ENCODE peak calls at places on chromosomes 13 and 19, in eight cellular contexts. D is body of pancreas, J is Caco-2, N is transverse colon, K is adrenal gland, W is brain microvascular endothelial cell, O is psoas muscle, C is SJCRH30. X is an unnamed sample. For H3K27me3 and H3K36me3, the result is how much of the 10 kb centered on the place peaks cover.

GRCh38 chr13:28031220-28031903 is 42.9 kb upstream of the URAD start:
- DNase-seq in W (no peak), D (no peak), K (no peak), O (no peak), N (peak), J (no peak), C (no peak), X (no peak)

GRCh38 chr19:1266818-1267440 is 2.2 kb upstream of the CIRBP start:
- DNase-seq in D (peak), N (peak), C (no peak), O (peak), J (no peak), W (no peak), K (peak), X (peak)

GRCh38 chr13:98576215-98576945 is 527 bp downstream of the STK24 start:
- DNase-seq in J (no peak), K (peak), W (no peak), C (peak), O (peak), D (peak), N (peak), X (no peak)

GRCh38 chr13:64817721-64818120 is 2412.4 kb downstream of the PCDH9 start:
- DNase-seq in D (no peak), K (no peak), J (no peak), O (no peak), N (no peak), C (no peak), W (peak), X (no peak)

GRCh38 chr13:75566658-75567057 is 17.1 kb downstream of the UCHL3 start:
- DNase-seq in K (no peak), C (no peak), O (no peak), W (no peak), J (no peak), N (no peak), D (no peak), X (no peak)

GRCh38 chr13:91264484-91264883 is 83.0 kb upstream of the MIR17HG start:
- DNase-seq in C (no peak), J (no peak), D (no peak), O (no peak), K (no peak), W (no peak), N (no peak), X (no peak)

GRCh38 chr19:16032509-16033135 is 43.7 kb upstream of the TPM4 start:
- DNase-seq in O (no peak), D (no peak), J (no peak), K (no peak), N (no peak), C (no peak), W (no peak), X (no peak)

GRCh38 chr13:100674363-100674847 is at the start of gene TMTC4:
- DNase-seq in N (peak), D (no peak), J (no peak), K (no peak), C (peak), W (no peak), O (no peak), X (peak)

GRCh38 chr13:30033681-30034447 is 183.4 kb upstream of the UBL3 start:
- DNase-seq in K (no peak), J (no peak), D (no peak), N (no peak), O (no peak), C (peak), W (peak), X (no peak)

GRCh38 chr13:21852043-21852442 is 181.2 kb downstream of the FGF9 start:
- DNase-seq in N (no peak), C (no peak), O (no peak), D (no peak), W (no peak), K (no peak), J (no peak), X (no peak)

GRCh38 chr19:16447015-16447384 is 24.8 kb downstream of the EPS15L1 start:
- DNase-seq in D (peak), W (peak), C (no peak), N (peak), K (peak), O (peak), J (peak), X (peak)

GRCh38 chr13:80751854-80752253 is 410.9 kb upstream of the SPRY2 start:
- DNase-seq in K (no peak), D (no peak), J (no peak), W (no peak), C (no peak), N (no peak), O (no peak), X (no peak)

GRCh38 chr13:23744315-23744714 is 144.9 kb downstream of the MIPEP start:
- DNase-seq in C (no peak), K (no peak), W (no peak), D (no peak), J (no peak), N (no peak), O (no peak), X (no peak)

GRCh38 chr13:111658150-111659100 is 338.0 kb downstream of the TEX29 start:
- DNase-seq in N (no peak), K (no peak), D (no peak), O (no peak), C (no peak), J (no peak), W (no peak), X (peak)

GRCh38 chr19:6417713-6418561 is 6.7 kb downstream of the KHSRP start:
- DNase-seq in J (no peak), D (no peak), N (no peak), W (no peak), K (peak), C (no peak), O (no peak), X (no peak)

GRCh38 chr13:113804703-113805430 is 45.8 kb downstream of the TMEM255B start:
- DNase-seq in N (no peak), J (no peak), W (no peak), K (no peak), C (no peak), D (no peak), O (no peak), X (no peak)

GRCh38 chr19:13090511-13091231 is 12.0 kb downstream of the LYL1 start:
- DNase-seq in K (no peak), N (no peak), W (no peak), J (no peak), C (no peak), O (no peak), D (no peak), X (no peak)

GRCh38 chr13:112027250-112027649 is 39.7 kb upstream of the SOX1 start:
- DNase-seq in C (no peak), W (no peak), N (no peak), K (no peak), O (no peak), D (no peak), J (no peak), X (no peak)

GRCh38 chr13:29496241-29496712 is 99.2 kb downstream of the SLC7A1 start:
- DNase-seq in K (no peak), O (no peak), C (peak), N (no peak), J (no peak), W (no peak), D (peak), X (no peak)

GRCh38 chr13:113897966-113898365 is 34.1 kb upstream of the GAS6 start:
- DNase-seq in N (no peak), K (no peak), D (no peak), C (no peak), W (no peak), J (no peak), O (no peak), X (no peak)

GRCh38 chr19:7450243-7451223 is 38.3 kb downstream of the PEX11G start:
- DNase-seq in N (no peak), C (no peak), O (no peak), K (no peak), J (no peak), W (no peak), D (no peak), X (no peak)

GRCh38 chr13:60720590-60720989 is 323.6 kb downstream of the TDRD3 start:
- DNase-seq in C (no peak), O (no peak), N (no peak), J (no peak), K (no peak), D (no peak), W (no peak), X (no peak)

GRCh38 chr13:74201530-74201929 is 67.3 kb upstream of the KLF12 start:
- DNase-seq in C (no peak), W (no peak), D (no peak), K (no peak), O (no peak), N (no peak), J (no peak), X (no peak)

GRCh38 chr19:2337329-2337707 is 8.8 kb downstream of the SPPL2B start:
- DNase-seq in N (no peak), C (no peak), O (peak), J (peak), K (no peak), D (peak), W (peak), X (peak)

GRCh38 chr19:53192771-53193533 is at the start of gene ZNF665:
- DNase-seq in D (peak), W (peak), N (peak), O (peak), C (peak), K (peak), J (peak), X (peak)

GRCh38 chr13:93262729-93263128 is 36.1 kb downstream of the GPC6 start:
- DNase-seq in K (no peak), D (no peak), N (no peak), W (peak), J (no peak), C (no peak), O (no peak), X (no peak)

GRCh38 chr19:14381689-14382474 is 638 bp downstream of the ADGRE5 start:
- DNase-seq in N (peak), D (peak), K (no peak), J (peak), C (peak), O (peak), W (peak), X (peak)

GRCh38 chr19:13883665-13884064 is 6.7 kb downstream of the NANOS3 start:
- DNase-seq in N (no peak), C (no peak), O (no peak), J (no peak), D (no peak), K (no peak), W (no peak), X (no peak)

GRCh38 chr19:17902701-17903100 is 30.1 kb upstream of the CCDC124 start:
- DNase-seq in K (no peak), N (no peak), D (no peak), W (peak), C (peak), J (no peak), O (no peak), X (no peak)

GRCh38 chr19:11693505-11694499 is 44.9 kb downstream of the ZNF823 start:
- DNase-seq in N (no peak), O (no peak), W (peak), J (peak), D (no peak), K (no peak), C (peak), X (peak)

GRCh38 chr13:79915386-79915785 is 425.5 kb downstream of the SPRY2 start:
- DNase-seq in O (no peak), J (no peak), N (no peak), K (no peak), W (no peak), C (no peak), D (no peak), X (no peak)

GRCh38 chr19:1214862-1215731 is 9.5 kb downstream of the STK11 start:
- DNase-seq in K (peak), W (no peak), O (peak), C (no peak), D (peak), N (no peak), J (no peak), X (no peak)

GRCh38 chr13:49867834-49868233 is 68.3 kb downstream of the SPRYD7 start:
- DNase-seq in J (no peak), W (no peak), O (no peak), K (no peak), D (no peak), C (no peak), N (no peak), X (no peak)

GRCh38 chr19:11684987-11685675 is 53.6 kb downstream of the ZNF823 start:
- DNase-seq in N (no peak), C (no peak), J (no peak), O (no peak), W (no peak), K (no peak), D (no peak), X (no peak)

GRCh38 chr13:112979406-112979902 is 10.4 kb downstream of the MCF2L start:
- DNase-seq in K (no peak), C (no peak), D (no peak), N (no peak), W (no peak), O (no peak), J (no peak), X (no peak)

GRCh38 chr13:43694265-43694664 is 92.5 kb downstream of the ENOX1 start:
- DNase-seq in W (no peak), C (no peak), J (no peak), N (no peak), O (no peak), D (no peak), K (no peak), X (no peak)

GRCh38 chr19:43779147-43779819 is 1.5 kb downstream of the KCNN4 start:
- DNase-seq in C (no peak), O (no peak), W (no peak), N (peak), K (no peak), J (no peak), D (no peak), X (no peak)

GRCh38 chr19:41530184-41530534 is 45.8 kb upstream of the CEACAM21 start:
- DNase-seq in J (no peak), W (no peak), N (no peak), D (no peak), C (no peak), K (no peak), O (no peak), X (no peak)

GRCh38 chr19:41529484-41530183 is 46.3 kb upstream of the CEACAM21 start:
- DNase-seq in N (no peak), O (no peak), W (no peak), C (no peak), K (no peak), J (no peak), D (no peak), X (no peak)

GRCh38 chr19:41528106-41528505 is 47.9 kb upstream of the CEACAM21 start:
- DNase-seq in C (no peak), D (no peak), N (no peak), O (no peak), W (no peak), K (no peak), J (no peak), X (no peak)

GRCh38 chr19:41530761-41531301 is 45.1 kb upstream of the CEACAM21 start:
- DNase-seq in C (peak), J (no peak), D (no peak), O (no peak), N (no peak), W (no peak), K (no peak), X (no peak)

DNA sequence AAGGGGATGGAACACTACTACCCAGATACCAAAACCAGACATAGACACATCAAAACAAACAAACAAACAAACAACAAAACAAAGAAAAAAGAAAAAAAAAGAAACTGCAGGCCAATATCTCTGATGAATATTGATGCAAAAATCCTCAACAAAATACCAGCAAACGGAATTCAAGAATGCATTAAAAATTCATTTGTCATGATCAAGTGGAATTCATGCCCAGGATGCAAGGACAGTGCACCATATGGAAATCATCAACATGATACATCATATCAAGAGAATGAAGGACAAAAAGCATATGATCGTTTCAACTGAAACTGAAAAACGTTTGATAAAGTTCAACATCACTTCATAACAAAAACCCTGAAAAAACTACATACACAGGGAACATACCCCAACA is 48.9 kb upstream of the CEACAM21 start:
- DNase-seq in D (no peak), O (no peak), J (no peak), C (no peak), K (no peak), N (no peak), W (no peak), X (no peak)
- H3K27me3 ChIP-seq in D (under half), O (under half), J (under half), C (under half), K (under half), N (half or more), W (under half), X (half or more)

DNA sequence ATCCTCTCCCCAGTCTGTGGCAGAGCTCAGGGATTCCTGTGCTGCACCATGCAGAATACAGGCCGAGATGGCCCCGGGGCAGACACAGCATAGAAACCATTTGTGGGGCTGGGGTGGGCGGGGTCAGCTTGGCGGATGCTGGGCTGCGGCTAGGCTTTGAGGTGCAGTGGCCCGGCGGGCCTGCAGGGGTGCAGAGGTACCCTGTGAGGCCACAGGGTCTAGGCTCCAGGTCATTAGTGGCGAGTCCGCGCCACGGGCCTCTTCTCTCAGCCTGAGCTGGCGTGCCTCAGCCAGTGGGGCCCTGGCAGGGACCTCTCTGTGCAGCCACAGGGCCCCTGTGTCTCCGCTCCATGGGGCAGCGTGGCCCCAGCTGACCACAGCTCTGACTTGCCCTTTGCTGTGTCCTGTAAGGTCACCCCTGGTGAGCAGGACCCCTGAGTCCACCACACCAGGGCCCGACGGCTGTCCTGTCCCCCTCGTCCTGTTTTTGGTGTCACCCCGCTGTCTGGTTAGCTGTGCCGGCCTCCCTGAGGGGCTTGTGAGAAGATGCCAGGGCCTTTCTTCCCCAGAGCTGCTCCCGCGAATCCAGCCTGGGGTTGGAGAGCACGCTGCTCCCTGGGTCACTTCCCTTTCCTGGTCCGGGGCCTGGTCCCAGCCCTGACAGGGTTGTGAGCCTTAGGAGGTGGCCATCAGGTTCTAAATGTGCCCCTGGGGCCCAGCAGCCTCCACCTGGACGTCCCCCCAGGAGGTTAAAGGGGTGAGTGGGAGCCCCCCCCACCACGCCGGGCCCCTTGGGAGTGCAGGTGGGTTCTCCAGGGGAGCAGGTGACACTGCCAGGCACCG is 12.1 kb downstream of the KDM4B start:
- DNase-seq in O (no peak), K (no peak), D (no peak), J (no peak), W (no peak), C (no peak), N (no peak), X (peak)
- H3K36me3 ChIP-seq in O (under half), K (under half), D (under half), J (under half), W (under half), C (under half), N (under half), X (under half)

GRCh38 chr19:41323430-41324125 is 13.6 kb downstream of the CCDC97 start:
- DNase-seq in O (peak), N (peak), K (peak), C (peak), W (peak), J (no peak), D (peak), X (no peak)
- H3K27me3 ChIP-seq in O (under half), N (under half), K (under half), C (under half), W (under half), J (under half), D (under half), X (under half)

DNA sequence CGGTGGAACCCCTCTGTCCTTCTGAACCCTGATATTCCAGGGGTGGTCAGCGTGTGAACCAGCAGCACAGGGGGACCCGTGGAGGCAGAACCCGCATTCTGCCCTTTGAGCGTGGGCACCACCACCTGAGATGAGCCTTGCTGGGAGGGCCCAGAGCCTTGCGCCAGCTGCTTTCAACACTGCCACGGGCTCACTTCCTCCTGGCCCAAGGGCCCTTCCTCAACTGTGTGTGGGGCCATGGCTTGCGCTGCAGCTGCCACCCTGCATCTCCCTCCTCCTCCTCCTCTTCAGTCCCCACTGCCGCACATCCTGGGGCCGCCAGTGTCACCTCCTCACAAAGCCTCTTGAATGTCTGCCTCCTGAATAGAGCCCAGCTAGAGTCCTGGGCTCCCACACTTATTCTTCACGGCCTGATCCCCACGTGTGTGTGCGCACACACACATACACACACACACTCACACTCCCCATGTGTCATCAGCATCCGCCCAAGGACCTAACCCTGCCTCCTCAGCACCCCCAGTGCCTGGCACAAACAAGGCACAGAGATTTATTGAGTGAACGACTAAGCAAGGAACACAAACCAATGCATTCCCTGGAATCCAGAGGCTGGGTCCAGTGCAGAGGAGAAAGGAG is 26.9 kb upstream of the TMEM160 start:
- DNase-seq in N (no peak), D (no peak), W (no peak), C (no peak), J (no peak), K (no peak), O (no peak), X (no peak)
- H3K36me3 ChIP-seq in N (under half), D (under half), W (under half), C (under half), J (under half), K (half or more), O (under half), X (under half)

DNA sequence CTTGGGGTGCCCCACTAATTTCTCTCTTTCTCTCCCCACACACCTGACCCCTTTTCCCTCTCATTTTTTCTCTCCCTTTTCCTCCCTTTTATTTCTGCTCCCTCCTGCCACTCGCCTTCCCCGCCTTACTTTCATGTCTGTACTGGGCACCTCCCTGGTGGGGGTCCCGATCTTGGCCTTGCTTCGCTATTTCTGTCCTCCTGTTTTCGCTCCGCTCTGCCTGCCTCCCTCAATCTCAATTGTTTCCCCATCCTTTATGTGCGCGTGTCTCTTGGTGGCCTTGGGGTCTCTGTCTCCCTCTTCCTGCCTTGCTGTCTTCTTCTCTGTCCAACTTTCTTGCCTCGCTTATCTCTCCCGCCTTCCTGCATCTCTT is 3.8 kb downstream of the GRIN2D start:
- DNase-seq in N (no peak), W (no peak), J (no peak), D (no peak), C (no peak), O (no peak), K (no peak), X (no peak)
- H3K27me3 ChIP-seq in N (half or more), W (under half), J (under half), D (under half), C (under half), O (half or more), K (under half), X (under half)

GRCh38 chr19:57870225-57870624 is 18.6 kb downstream of the ZNF814 start:
- DNase-seq in J (no peak), W (no peak), O (no peak), C (no peak), K (no peak), D (no peak), N (no peak), X (no peak)
- H3K36me3 ChIP-seq in J (under half), W (under half), O (under half), C (half or more), K (under half), D (under half), N (under half), X (under half)

GRCh38 chr19:39083983-39084731 is at the start of gene ACP7:
- DNase-seq in N (no peak), K (no peak), C (no peak), W (no peak), O (no peak), D (peak), J (peak), X (no peak)
- H3K27me3 ChIP-seq in N (half or more), K (under half), C (under half), W (under half), O (half or more), D (under half), J (under half), X (under half)